ENCODE peak calls at places on chromosomes 11 and 22, in nine cellular contexts. One of them, this sample, is unnamed.

GRCh38 chr11:17526931-17527660 is 17.1 kb downstream of the USH1C start:
- DNase-seq in GM23338: peak; percentile 38
- DNase-seq in SK-N-SH: no peak
- DNase-seq in hepatocyte: no peak
- DNase-seq in HCT116: no peak
- DNase-seq in GM23248: no peak
- DNase-seq in neural progenitor cell: no peak
- DNase-seq in MM.1S: no peak
- DNase-seq in PC-3: no peak
- DNase-seq in this sample: no peak

GRCh38 chr11:20156876-20157613 is 3.2 kb downstream of the DBX1 start:
- DNase-seq in SK-N-SH: no peak
- DNase-seq in HCT116: no peak
- DNase-seq in MM.1S: peak; percentile 15
- DNase-seq in hepatocyte: no peak
- DNase-seq in GM23248: no peak
- DNase-seq in PC-3: no peak
- DNase-seq in neural progenitor cell: peak; percentile 83
- DNase-seq in GM23338: peak; percentile 27
- DNase-seq in this sample: no peak

GRCh38 chr22:31628362-31628761 is 33.7 kb downstream of the PISD start:
- DNase-seq in PC-3: no peak
- DNase-seq in neural progenitor cell: no peak
- DNase-seq in SK-N-SH: no peak
- DNase-seq in MM.1S: no peak
- DNase-seq in hepatocyte: no peak
- DNase-seq in HCT116: no peak
- DNase-seq in GM23248: no peak
- DNase-seq in GM23338: no peak
- DNase-seq in this sample: no peak

GRCh38 chr11:8694137-8694536 is 11.5 kb downstream of the RPL27A start:
- DNase-seq in SK-N-SH: no peak
- DNase-seq in neural progenitor cell: no peak
- DNase-seq in GM23338: no peak
- DNase-seq in hepatocyte: no peak
- DNase-seq in MM.1S: no peak
- DNase-seq in HCT116: no peak
- DNase-seq in GM23248: no peak
- DNase-seq in PC-3: no peak
- DNase-seq in this sample: no peak

GRCh38 chr11:64088159-64089026 is 52.7 kb downstream of the FLRT1 start:
- DNase-seq in GM23248: no peak
- DNase-seq in PC-3: peak; percentile 17
- DNase-seq in neural progenitor cell: peak; percentile 72
- DNase-seq in hepatocyte: no peak
- DNase-seq in SK-N-SH: no peak
- DNase-seq in GM23338: peak; percentile 86
- DNase-seq in HCT116: peak; percentile 6
- DNase-seq in MM.1S: no peak
- DNase-seq in this sample: peak; percentile 45

GRCh38 chr22:27022256-27022655 is 364.9 kb downstream of the MIAT start:
- DNase-seq in hepatocyte: no peak
- DNase-seq in neural progenitor cell: no peak
- DNase-seq in PC-3: no peak
- DNase-seq in MM.1S: no peak
- DNase-seq in GM23338: no peak
- DNase-seq in HCT116: no peak
- DNase-seq in GM23248: peak; percentile 31
- DNase-seq in SK-N-SH: no peak
- DNase-seq in this sample: no peak

GRCh38 chr11:45432910-45433309 is 146.8 kb upstream of the SYT13 start:
- DNase-seq in HCT116: no peak
- DNase-seq in SK-N-SH: no peak
- DNase-seq in hepatocyte: no peak
- DNase-seq in MM.1S: no peak
- DNase-seq in GM23248: no peak
- DNase-seq in GM23338: no peak
- DNase-seq in neural progenitor cell: no peak
- DNase-seq in PC-3: no peak
- DNase-seq in this sample: no peak

GRCh38 chr11:15716550-15716949 is 601.8 kb downstream of the INSC start:
- DNase-seq in GM23338: no peak
- DNase-seq in PC-3: peak; percentile 3
- DNase-seq in GM23248: no peak
- DNase-seq in neural progenitor cell: no peak
- DNase-seq in MM.1S: no peak
- DNase-seq in HCT116: no peak
- DNase-seq in SK-N-SH: no peak
- DNase-seq in hepatocyte: no peak
- DNase-seq in this sample: no peak

GRCh38 chr11:11262171-11262920 is 90.7 kb downstream of the CSNK2A3 start:
- DNase-seq in HCT116: no peak
- DNase-seq in hepatocyte: no peak
- DNase-seq in MM.1S: no peak
- DNase-seq in neural progenitor cell: no peak
- DNase-seq in PC-3: no peak
- DNase-seq in SK-N-SH: no peak
- DNase-seq in GM23248: no peak
- DNase-seq in GM23338: no peak
- DNase-seq in this sample: peak; percentile 59

GRCh38 chr11:86174101-86175046 is 70.2 kb upstream of the EED start:
- DNase-seq in neural progenitor cell: no peak
- DNase-seq in hepatocyte: peak; percentile 67
- DNase-seq in GM23248: peak; percentile 99
- DNase-seq in MM.1S: no peak
- DNase-seq in PC-3: peak; percentile 86
- DNase-seq in SK-N-SH: peak; percentile 46
- DNase-seq in GM23338: no peak
- DNase-seq in HCT116: no peak
- DNase-seq in this sample: no peak

GRCh38 chr22:41367680-41368542 is 13.8 kb upstream of the TEF start:
- DNase-seq in MM.1S: no peak
- DNase-seq in HCT116: no peak
- DNase-seq in neural progenitor cell: peak; percentile 51
- DNase-seq in GM23248: peak; percentile 77
- DNase-seq in hepatocyte: peak; percentile 47
- DNase-seq in GM23338: peak; percentile 45
- DNase-seq in PC-3: no peak
- DNase-seq in SK-N-SH: no peak
- DNase-seq in this sample: no peak

GRCh38 chr11:34135439-34135838 is 30.0 kb downstream of the NAT10 start:
- DNase-seq in GM23338: no peak
- DNase-seq in hepatocyte: no peak
- DNase-seq in neural progenitor cell: no peak
- DNase-seq in MM.1S: no peak
- DNase-seq in HCT116: no peak
- DNase-seq in SK-N-SH: no peak
- DNase-seq in PC-3: no peak
- DNase-seq in GM23248: no peak
- DNase-seq in this sample: no peak

GRCh38 chr22:35065796-35066218 is at the start of gene ISX:
- DNase-seq in hepatocyte: peak; percentile 86
- DNase-seq in HCT116: no peak
- DNase-seq in SK-N-SH: no peak
- DNase-seq in MM.1S: no peak
- DNase-seq in GM23338: no peak
- DNase-seq in neural progenitor cell: no peak
- DNase-seq in PC-3: peak; percentile 9
- DNase-seq in GM23248: no peak
- DNase-seq in this sample: no peak

GRCh38 chr11:108204376-108204775 is 18.1 kb downstream of the NPAT start:
- DNase-seq in GM23338: no peak
- DNase-seq in PC-3: no peak
- DNase-seq in HCT116: no peak
- DNase-seq in MM.1S: no peak
- DNase-seq in neural progenitor cell: no peak
- DNase-seq in SK-N-SH: no peak
- DNase-seq in GM23248: no peak
- DNase-seq in hepatocyte: no peak
- DNase-seq in this sample: no peak

GRCh38 chr11:27406498-27407354 is 43.7 kb upstream of the CCDC34 start:
- DNase-seq in SK-N-SH: no peak
- DNase-seq in HCT116: no peak
- DNase-seq in neural progenitor cell: no peak
- DNase-seq in GM23338: no peak
- DNase-seq in hepatocyte: no peak
- DNase-seq in GM23248: no peak
- DNase-seq in MM.1S: no peak
- DNase-seq in PC-3: no peak
- DNase-seq in this sample: no peak

GRCh38 chr11:92892769-92893168 is 76.7 kb upstream of the MTNR1B start:
- DNase-seq in SK-N-SH: no peak
- DNase-seq in HCT116: no peak
- DNase-seq in GM23338: no peak
- DNase-seq in PC-3: no peak
- DNase-seq in GM23248: no peak
- DNase-seq in neural progenitor cell: no peak
- DNase-seq in MM.1S: no peak
- DNase-seq in hepatocyte: no peak
- DNase-seq in this sample: no peak

GRCh38 chr11:78266451-78266850 is 77.7 kb downstream of the USP35 start:
- DNase-seq in HCT116: no peak
- DNase-seq in GM23338: no peak
- DNase-seq in PC-3: no peak
- DNase-seq in MM.1S: no peak
- DNase-seq in neural progenitor cell: no peak
- DNase-seq in hepatocyte: no peak
- DNase-seq in SK-N-SH: no peak
- DNase-seq in GM23248: no peak
- DNase-seq in this sample: no peak

GRCh38 chr22:31496735-31497146 is 405 bp downstream of the SFI1 start:
- DNase-seq in GM23248: peak; percentile 60
- DNase-seq in MM.1S: no peak
- DNase-seq in SK-N-SH: no peak
- DNase-seq in hepatocyte: peak; percentile 47
- DNase-seq in neural progenitor cell: no peak
- DNase-seq in PC-3: no peak
- DNase-seq in GM23338: no peak
- DNase-seq in HCT116: no peak
- DNase-seq in this sample: peak; percentile 62

GRCh38 chr11:117544431-117544830 is 216.8 kb downstream of the CEP164 start:
- DNase-seq in SK-N-SH: no peak
- DNase-seq in neural progenitor cell: no peak
- DNase-seq in hepatocyte: peak; percentile 37
- DNase-seq in GM23248: no peak
- DNase-seq in GM23338: no peak
- DNase-seq in MM.1S: no peak
- DNase-seq in HCT116: no peak
- DNase-seq in PC-3: no peak
- DNase-seq in this sample: no peak

GRCh38 chr11:65170058-65170534 is at the start of gene SPDYC:
- DNase-seq in neural progenitor cell: no peak
- DNase-seq in SK-N-SH: no peak
- DNase-seq in HCT116: peak; percentile 56
- DNase-seq in hepatocyte: no peak
- DNase-seq in GM23338: peak; percentile 74
- DNase-seq in MM.1S: no peak
- DNase-seq in GM23248: no peak
- DNase-seq in PC-3: no peak
- DNase-seq in this sample: no peak
- H3K4me2 ChIP-seq in neural progenitor cell: no peak within 1 kb of the TSS
- H3K4me2 ChIP-seq in SK-N-SH: no peak within 1 kb of the TSS
- H3K4me2 ChIP-seq in HCT116: peak within 1 kb of the TSS; percentile 58
- H3K4me2 ChIP-seq in hepatocyte: no peak within 1 kb of the TSS
- H3K4me2 ChIP-seq in GM23338: no peak within 1 kb of the TSS
- H3K4me2 ChIP-seq in MM.1S: no peak within 1 kb of the TSS
- H3K4me2 ChIP-seq in GM23248: no peak within 1 kb of the TSS
- H3K4me2 ChIP-seq in PC-3: no peak within 1 kb of the TSS
- H3K4me2 ChIP-seq in this sample: peak within 1 kb of the TSS; percentile 38

GRCh38 chr22:43263645-43264514 is 76.9 kb upstream of the TTLL12 start:
- DNase-seq in hepatocyte: peak; percentile 84
- DNase-seq in neural progenitor cell: no peak
- DNase-seq in PC-3: no peak
- DNase-seq in GM23338: no peak
- DNase-seq in GM23248: peak; percentile 70
- DNase-seq in SK-N-SH: peak; percentile 66
- DNase-seq in HCT116: peak; percentile 48
- DNase-seq in MM.1S: peak; percentile 83
- DNase-seq in this sample: no peak
- TF ChIP-seq EZH2phosphoT487 in hepatocyte: no peak
- TF ChIP-seq EZH2phosphoT487 in neural progenitor cell: no peak
- TF ChIP-seq EZH2phosphoT487 in PC-3: no peak
- TF ChIP-seq EZH2phosphoT487 in GM23338: no peak
- TF ChIP-seq EZH2phosphoT487 in GM23248: no peak
- TF ChIP-seq EZH2phosphoT487 in SK-N-SH: no peak
- TF ChIP-seq EZH2phosphoT487 in HCT116: no peak
- TF ChIP-seq EZH2phosphoT487 in MM.1S: no peak
- TF ChIP-seq EZH2phosphoT487 in this sample: no peak

GRCh38 chr11:74744277-74744676 is 4.4 kb upstream of the RNF169 start:
- DNase-seq in MM.1S: no peak
- DNase-seq in GM23248: no peak
- DNase-seq in neural progenitor cell: no peak
- DNase-seq in HCT116: no peak
- DNase-seq in hepatocyte: no peak
- DNase-seq in PC-3: no peak
- DNase-seq in GM23338: no peak
- DNase-seq in SK-N-SH: no peak
- DNase-seq in this sample: no peak

GRCh38 chr11:74746868-74747267 is 1.8 kb upstream of the RNF169 start:
- DNase-seq in PC-3: no peak
- DNase-seq in GM23248: no peak
- DNase-seq in SK-N-SH: peak; percentile 50
- DNase-seq in neural progenitor cell: no peak
- DNase-seq in GM23338: no peak
- DNase-seq in MM.1S: no peak
- DNase-seq in HCT116: no peak
- DNase-seq in hepatocyte: no peak
- DNase-seq in this sample: no peak

GRCh38 chr11:74748211-74749126 is at the start of gene RNF169:
- DNase-seq in hepatocyte: peak; percentile 98
- DNase-seq in MM.1S: peak; percentile 97
- DNase-seq in GM23338: peak; percentile 98
- DNase-seq in PC-3: peak; percentile 97
- DNase-seq in neural progenitor cell: peak; percentile 97
- DNase-seq in HCT116: peak; percentile 87
- DNase-seq in SK-N-SH: peak; percentile 97
- DNase-seq in GM23248: peak; percentile 99
- DNase-seq in this sample: peak; percentile 98

GRCh38 chr11:74749965-74750296 is 1.3 kb downstream of the RNF169 start:
- DNase-seq in PC-3: peak; percentile 14
- DNase-seq in HCT116: no peak
- DNase-seq in neural progenitor cell: no peak
- DNase-seq in SK-N-SH: no peak
- DNase-seq in hepatocyte: no peak
- DNase-seq in GM23248: peak; percentile 30
- DNase-seq in MM.1S: no peak
- DNase-seq in GM23338: no peak
- DNase-seq in this sample: peak; percentile 17

GRCh38 chr11:74749127-74749964 is 697 bp downstream of the RNF169 start:
- DNase-seq in MM.1S: peak; percentile 55
- DNase-seq in HCT116: peak; percentile 19
- DNase-seq in hepatocyte: peak; percentile 73
- DNase-seq in PC-3: peak; percentile 53
- DNase-seq in GM23338: peak; percentile 72
- DNase-seq in SK-N-SH: peak; percentile 86
- DNase-seq in GM23248: peak; percentile 72
- DNase-seq in neural progenitor cell: peak; percentile 74
- DNase-seq in this sample: peak; percentile 82
- H3K27ac ChIP-seq in MM.1S: peak overlapping the region; percentile 64
- H3K27ac ChIP-seq in HCT116: peak overlapping the region; percentile 95
- H3K27ac ChIP-seq in hepatocyte: peak overlapping the region; percentile 90
- H3K27ac ChIP-seq in PC-3: peak overlapping the region; percentile 55
- H3K27ac ChIP-seq in GM23338: no peak overlapping the region
- H3K27ac ChIP-seq in SK-N-SH: peak overlapping the region; percentile 82
- H3K27ac ChIP-seq in GM23248: peak overlapping the region; percentile 59
- H3K27ac ChIP-seq in neural progenitor cell: peak overlapping the region; percentile 67
- H3K27ac ChIP-seq in this sample: peak overlapping the region; percentile 75

GRCh38 chr11:2382927-2383822 is 6.1 kb downstream of the CD81 start:
- DNase-seq in GM23338: peak; percentile 56
- DNase-seq in neural progenitor cell: no peak
- DNase-seq in GM23248: peak; percentile 83
- DNase-seq in SK-N-SH: no peak
- DNase-seq in HCT116: no peak
- DNase-seq in PC-3: no peak
- DNase-seq in hepatocyte: no peak
- DNase-seq in MM.1S: no peak
- DNase-seq in this sample: peak; percentile 51
- H3K4me2 ChIP-seq in GM23338: peak overlapping the region; percentile 57
- H3K4me2 ChIP-seq in neural progenitor cell: no peak overlapping the region
- H3K4me2 ChIP-seq in GM23248: peak overlapping the region; percentile 2
- H3K4me2 ChIP-seq in SK-N-SH: no peak overlapping the region
- H3K4me2 ChIP-seq in HCT116: no peak overlapping the region
- H3K4me2 ChIP-seq in PC-3: no peak overlapping the region
- H3K4me2 ChIP-seq in hepatocyte: no peak overlapping the region
- H3K4me2 ChIP-seq in MM.1S: no peak overlapping the region
- H3K4me2 ChIP-seq in this sample: peak overlapping the region; percentile 90

This sample was measured in OCI-LY7.